ENCODE peak calls at places on chromosome 13, in seven cellular contexts. C, V, Q, M, D, L and A are unnamed samples.

GRCh38 chr13:38849316-38849715 is 141.3 kb downstream of the STOML3 start:
- DNase-seq in V (no peak), C (no peak), Q (no peak), L (no peak), D (no peak), M (no peak), A (no peak)

GRCh38 chr13:111371211-111371610 is 50.8 kb downstream of the TEX29 start:
- DNase-seq in D (peak), Q (no peak), C (no peak), V (no peak), M (no peak), L (no peak), A (no peak)

GRCh38 chr13:28467034-28467433 is 27.9 kb downstream of the FLT1 start:
- DNase-seq in L (no peak), M (no peak), C (no peak), Q (no peak), V (no peak), D (no peak), A (no peak)

GRCh38 chr13:65836066-65836465 is 1394.1 kb downstream of the PCDH9 start:
- DNase-seq in V (no peak), Q (no peak), C (no peak), L (no peak), D (peak), M (no peak), A (no peak)

GRCh38 chr13:97367016-97367415 is 67.0 kb upstream of the RAP2A start:
- DNase-seq in L (peak), M (no peak), Q (no peak), C (no peak), V (no peak), D (peak), A (no peak)

GRCh38 chr13:31891472-31891871 is 140.1 kb upstream of the FRY start:
- DNase-seq in V (no peak), M (no peak), Q (no peak), D (no peak), C (no peak), L (no peak), A (no peak)

GRCh38 chr13:114015608-114016295 is 41.9 kb upstream of the C13orf46 start:
- DNase-seq in V (no peak), C (peak), L (no peak), Q (no peak), D (peak), M (no peak), A (no peak)

GRCh38 chr13:34926513-34926912 is 15.6 kb upstream of the NBEA start:
- DNase-seq in M (no peak), L (peak), C (no peak), D (peak), V (no peak), Q (no peak), A (no peak)

GRCh38 chr13:59532405-59532804 is 631.3 kb downstream of the DIAPH3 start:
- DNase-seq in D (no peak), L (peak), V (no peak), Q (no peak), M (no peak), C (no peak), A (no peak)

GRCh38 chr13:82867284-82867683 is 1015.0 kb downstream of the SLITRK1 start:
- DNase-seq in D (no peak), Q (no peak), C (no peak), M (no peak), L (no peak), V (no peak), A (no peak)

GRCh38 chr13:26579580-26579979 is 22.1 kb downstream of the WASF3 start:
- DNase-seq in M (no peak), Q (no peak), C (no peak), L (no peak), D (no peak), V (no peak), A (no peak)

GRCh38 chr13:19681517-19681916 is 48.1 kb downstream of the MPHOSPH8 start:
- DNase-seq in Q (no peak), C (no peak), L (no peak), M (no peak), V (no peak), D (no peak), A (no peak)

GRCh38 chr13:84776578-84776977 is 894.3 kb upstream of the SLITRK1 start:
- DNase-seq in D (no peak), Q (no peak), V (no peak), C (no peak), M (no peak), L (no peak), A (no peak)
- H3K27ac ChIP-seq in D (no peak), Q (no peak), V (no peak), C (no peak), M (no peak), L (no peak), A (no peak)

GRCh38 chr13:52128714-52129700 is at the start of gene NEK5:
- DNase-seq in Q (peak), V (no peak), L (peak), M (no peak), C (no peak), D (peak), A (peak)
- H3K4me3 ChIP-seq in Q (peak), V (peak), L (peak), M (no peak), C (peak), D (peak), A (peak)

GRCh38 chr13:110344320-110344719 is 37.2 kb downstream of the COL4A2 start:
- DNase-seq in Q (no peak), D (no peak), C (no peak), L (no peak), V (no peak), M (no peak), A (peak)
- H3K27ac ChIP-seq in Q (no peak), D (no peak), C (no peak), L (no peak), V (peak), M (no peak), A (no peak)

DNA sequence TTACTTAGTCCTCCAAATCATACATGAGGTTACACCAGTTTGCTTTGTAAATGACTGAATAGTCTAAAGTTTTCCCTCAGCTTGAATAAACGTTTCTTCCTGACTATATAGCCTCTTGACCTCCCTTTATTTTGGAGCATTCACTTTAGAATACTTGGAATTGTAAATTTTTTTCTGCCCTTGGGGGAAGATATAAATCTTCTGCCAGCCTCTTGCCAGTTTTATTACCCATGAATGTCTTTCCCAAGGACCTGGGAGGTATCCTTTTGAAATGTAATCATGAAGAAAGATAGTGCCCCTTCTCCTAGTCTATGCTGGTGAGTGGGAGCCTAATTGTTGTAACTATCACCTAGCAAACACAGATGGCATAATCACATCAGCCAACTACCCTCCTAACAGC is 2033.9 kb upstream of the PCDH20 start:
- DNase-seq in L (no peak), Q (no peak), M (no peak), C (no peak), D (no peak), V (no peak), A (no peak)
- H3K4me3 ChIP-seq in L (no peak), Q (no peak), M (no peak), C (no peak), D (no peak), V (no peak), A (no peak)

GRCh38 chr13:101492251-101492910 is 39.9 kb downstream of the ITGBL1 start:
- DNase-seq in C (no peak), M (no peak), V (no peak), L (peak), D (peak), Q (no peak), A (no peak)
- H3K27ac ChIP-seq in C (no peak), M (no peak), V (no peak), L (no peak), D (no peak), Q (no peak), A (no peak)

DNA sequence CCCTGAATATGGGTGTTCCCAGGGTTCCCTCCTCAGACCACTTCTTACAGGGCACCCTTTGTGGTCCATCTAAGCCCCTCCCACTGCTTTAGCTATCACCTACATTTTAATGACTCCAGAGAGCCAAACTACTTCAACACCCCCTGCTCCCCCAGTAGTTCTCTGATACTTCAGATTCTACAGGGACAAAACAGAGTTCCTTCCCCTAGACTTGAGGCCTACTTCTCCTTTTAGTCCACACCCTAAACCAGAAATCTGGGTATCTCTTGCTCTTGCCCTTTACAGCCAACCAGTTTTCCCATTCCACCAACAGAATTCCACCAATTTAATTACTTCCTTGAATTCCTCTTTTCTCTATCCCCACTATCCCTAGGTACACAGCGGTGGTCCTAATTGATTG is 107.2 kb downstream of the KCNRG start:
- DNase-seq in D (no peak), M (peak), V (no peak), L (no peak), C (no peak), Q (no peak), A (no peak)
- H3K4me3 ChIP-seq in D (no peak), M (peak), V (no peak), L (no peak), C (peak), Q (no peak), A (no peak)

GRCh38 chr13:61413572-61413971 is 2.1 kb downstream of the PCDH20 start:
- DNase-seq in M (no peak), D (no peak), L (no peak), Q (no peak), V (no peak), C (no peak), A (no peak)
- H3K27ac ChIP-seq in M (no peak), D (no peak), L (no peak), Q (no peak), V (no peak), C (no peak), A (no peak)

DNA sequence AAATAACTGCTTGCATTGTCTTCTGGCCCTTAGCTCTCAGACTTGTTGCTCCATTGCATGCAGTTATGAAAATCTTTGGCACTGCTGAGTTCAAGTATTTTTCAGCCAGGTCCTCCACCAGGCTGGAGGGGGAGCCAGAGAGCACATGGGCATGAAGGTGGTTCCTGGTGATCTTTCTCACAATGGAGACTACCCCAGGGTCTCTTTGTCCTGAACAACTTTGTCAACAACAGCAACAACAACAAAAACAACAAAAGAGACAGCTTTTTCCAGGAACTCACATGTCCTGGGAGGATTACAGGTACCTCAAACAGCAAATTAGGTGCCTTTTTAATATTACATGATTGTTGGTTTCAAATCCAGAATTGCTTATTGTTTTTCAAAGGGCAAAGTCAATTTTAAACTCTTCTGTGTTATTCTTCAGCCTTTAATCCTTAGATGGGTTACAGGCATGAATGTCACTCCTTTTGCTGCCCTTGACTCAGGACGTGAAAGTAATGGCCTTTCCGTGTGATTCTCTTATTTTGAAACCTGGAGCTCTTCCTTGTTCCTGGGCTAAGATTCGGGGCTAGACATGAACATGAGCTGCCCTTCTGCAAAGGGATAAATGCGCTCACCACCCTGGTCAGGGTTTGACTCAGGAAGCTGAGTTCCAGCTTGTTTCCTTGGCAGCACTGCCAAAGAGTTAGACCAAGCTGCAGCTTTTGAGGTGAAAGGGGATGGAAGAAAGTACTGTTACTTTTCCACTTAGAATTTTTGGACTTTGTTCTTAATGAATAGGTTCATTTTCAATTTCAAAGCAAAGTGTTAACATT is 1.8 kb downstream of the RGCC start:
- DNase-seq in M (peak), L (peak), Q (peak), C (no peak), V (no peak), D (peak), A (peak)
- H3K4me3 ChIP-seq in M (peak), L (peak), Q (peak), C (peak), V (peak), D (no peak), A (no peak)

GRCh38 chr13:112703449-112703848 is 13.6 kb downstream of the ATP11A start:
- DNase-seq in Q (no peak), C (no peak), L (no peak), M (no peak), V (no peak), D (no peak), A (no peak)
- H3K27ac ChIP-seq in Q (no peak), C (no peak), L (no peak), M (no peak), V (no peak), D (peak), A (no peak)